ENCODE peak calls at places on chromosomes 16 and 17, in five cellular contexts. H, L, S, R and F are unnamed samples.

GRCh38 chr17:49045376-49045775 is 48.2 kb downstream of the IGF2BP1 start:
- DNase-seq in H (no peak), L (no peak), S (no peak), R (no peak), F (no peak)

GRCh38 chr17:4247361-4247980 is 16.3 kb downstream of the ANKFY1 start:
- DNase-seq in H (no peak), L (no peak), S (no peak), R (no peak), F (no peak)

GRCh38 chr17:38558751-38559024 is 47.1 kb downstream of the SRCIN1 start:
- DNase-seq in H (no peak), L (no peak), S (no peak), R (no peak), F (no peak)

GRCh38 chr17:9170822-9171221 is 149.5 kb downstream of the NTN1 start:
- DNase-seq in H (no peak), L (no peak), S (no peak), R (no peak), F (no peak)

GRCh38 chr16:3609895-3610697 is 1.3 kb downstream of the SLX4 start:
- DNase-seq in H (no peak), L (no peak), S (no peak), R (no peak), F (no peak)

GRCh38 chr16:51383909-51384308 is 232.8 kb upstream of the SALL1 start:
- DNase-seq in H (no peak), L (no peak), S (no peak), R (no peak), F (no peak)

GRCh38 chr17:17933775-17934174 is 38.4 kb downstream of the TOM1L2 start:
- DNase-seq in H (no peak), L (no peak), S (no peak), R (peak), F (no peak)

GRCh38 chr17:83128306-83129240 is 49.2 kb downstream of the METRNL start:
- DNase-seq in H (no peak), L (no peak), S (no peak), R (no peak), F (no peak)

GRCh38 chr16:31704138-31704537 is 169.5 kb upstream of the ZNF267 start:
- DNase-seq in H (no peak), L (no peak), S (no peak), R (no peak), F (no peak)

GRCh38 chr17:55416470-55417052 is 5.1 kb downstream of the MMD start:
- DNase-seq in H (no peak), L (no peak), S (no peak), R (no peak), F (no peak)

GRCh38 chr17:58107306-58107705 is 24.1 kb downstream of the DYNLL2 start:
- DNase-seq in H (no peak), L (no peak), S (no peak), R (no peak), F (no peak)

GRCh38 chr17:32385971-32386370 is 36.0 kb downstream of the ZNF207 start:
- DNase-seq in H (no peak), L (no peak), S (no peak), R (no peak), F (no peak)

GRCh38 chr17:37124825-37125181 is 176.0 kb downstream of the AATF start:
- DNase-seq in H (no peak), L (no peak), S (no peak), R (no peak), F (no peak)

GRCh38 chr17:30950189-30950588 is 20.6 kb upstream of the RNF135 start:
- DNase-seq in H (no peak), L (no peak), S (no peak), R (no peak), F (no peak)

GRCh38 chr17:40358323-40359038 is 6.1 kb downstream of the GJD3 start:
- DNase-seq in H (peak), L (peak), S (peak), R (peak), F (peak)

GRCh38 chr16:75289189-75289588 is 37.8 kb upstream of the BCAR1 start:
- DNase-seq in H (no peak), L (no peak), S (no peak), R (peak), F (no peak)

GRCh38 chr17:77222356-77222755 is 81.6 kb downstream of the SEC14L1 start:
- DNase-seq in H (no peak), L (no peak), S (no peak), R (no peak), F (no peak)

GRCh38 chr17:80118601-80119270 is 17.4 kb downstream of the GAA start:
- DNase-seq in H (no peak), L (no peak), S (no peak), R (no peak), F (no peak)

GRCh38 chr17:17146791-17147406 is 59.2 kb downstream of the PLD6 start:
- DNase-seq in H (no peak), L (no peak), S (no peak), R (peak), F (peak)

GRCh38 chr17:8015957-8016631 is 13.7 kb downstream of the GUCY2D start:
- DNase-seq in H (peak), L (no peak), S (no peak), R (no peak), F (no peak)

GRCh38 chr17:57422574-57423164 is 166.3 kb downstream of the MSI2 start:
- DNase-seq in H (no peak), L (no peak), S (no peak), R (peak), F (no peak)

GRCh38 chr16:48526058-48526957 is 83.7 kb downstream of the N4BP1 start:
- DNase-seq in H (no peak), L (no peak), S (no peak), R (no peak), F (peak)

GRCh38 chr17:80970044-80970761 is 21.4 kb upstream of the CHMP6 start:
- DNase-seq in H (peak), L (no peak), S (no peak), R (peak), F (peak)

GRCh38 chr17:61075988-61076387 is 323.7 kb upstream of the TBX2 start:
- DNase-seq in H (no peak), L (no peak), S (no peak), R (no peak), F (no peak)

GRCh38 chr17:42210046-42210445 is 15.8 kb upstream of the GHDC start:
- DNase-seq in H (no peak), L (no peak), S (no peak), R (no peak), F (no peak)

GRCh38 chr16:71576971-71577370 is at the start of gene TAT:
- DNase-seq in H (no peak), L (no peak), S (no peak), R (no peak), F (no peak)

GRCh38 chr17:59165933-59166342 is 10.4 kb downstream of the PRR11 start:
- DNase-seq in H (peak), L (peak), S (no peak), R (peak), F (peak)

GRCh38 chr17:61647044-61647443 is 56.0 kb upstream of the NACA2 start:
- DNase-seq in H (no peak), L (no peak), S (no peak), R (no peak), F (no peak)

GRCh38 chr17:3964203-3965122 is at the start of gene ATP2A3:
- DNase-seq in H (no peak), L (peak), S (no peak), R (no peak), F (peak)

GRCh38 chr16:1946495-1947368 is 3.7 kb upstream of the MSRB1 start:
- DNase-seq in H (no peak), L (no peak), S (no peak), R (no peak), F (no peak)

GRCh38 chr17:45225964-45226530 is 4.4 kb downstream of the FMNL1 start:
- DNase-seq in H (no peak), L (peak), S (no peak), R (no peak), F (peak)

GRCh38 chr16:69397821-69398521 is 12.2 kb upstream of the TERF2 start:
- DNase-seq in H (peak), L (no peak), S (peak), R (peak), F (no peak)

GRCh38 chr17:29619251-29619650 is 3.5 kb downstream of the CORO6 start:
- DNase-seq in H (no peak), L (no peak), S (no peak), R (peak), F (no peak)

GRCh38 chr17:16407911-16408588 is 7.3 kb upstream of the TRPV2 start:
- DNase-seq in H (peak), L (no peak), S (no peak), R (no peak), F (no peak)

GRCh38 chr17:35660902-35661301 is 70.5 kb upstream of the RASL10B start:
- DNase-seq in H (no peak), L (no peak), S (no peak), R (no peak), F (no peak)

GRCh38 chr17:43834106-43834505 is 1.2 kb upstream of the MPP3 start:
- DNase-seq in H (no peak), L (no peak), S (no peak), R (no peak), F (no peak)